ENCODE peak calls at places on chromosomes 2 and 18, in four cellular contexts. D is H1, A is A549, W is HepG2. B is an unnamed sample.

GRCh38 chr2:172442072-172442895 is 14.9 kb downstream of the ITGA6 start:
- DNase-seq in D (no peak), A (peak), W (peak), B (no peak)

GRCh38 chr2:54615832-54616534 is 107.5 kb upstream of the EML6 start:
- DNase-seq in D (no peak), A (no peak), W (no peak), B (no peak)

GRCh38 chr2:151423760-151424159 is 14.1 kb downstream of the RIF1 start:
- DNase-seq in D (no peak), A (no peak), W (no peak), B (no peak)

GRCh38 chr2:23385748-23386421 is 906 bp downstream of the KLHL29 start:
- DNase-seq in D (no peak), A (peak), W (no peak), B (no peak)

GRCh38 chr18:59429608-59430007 is 70.5 kb upstream of the LMAN1 start:
- DNase-seq in D (no peak), A (no peak), W (no peak), B (no peak)

GRCh38 chr2:33340265-33340664 is 136.2 kb upstream of the RASGRP3 start:
- DNase-seq in D (no peak), A (no peak), W (no peak), B (no peak)

GRCh38 chr2:26196683-26197418 is 24.0 kb downstream of the GAREM2 start:
- DNase-seq in D (no peak), A (no peak), W (no peak), B (no peak)

GRCh38 chr18:23228102-23229051 is 93.1 kb downstream of the CABLES1 start:
- DNase-seq in D (no peak), A (no peak), W (no peak), B (no peak)

GRCh38 chr2:230181245-230181644 is 38.5 kb downstream of the SP110 start:
- DNase-seq in D (no peak), A (no peak), W (no peak), B (no peak)

GRCh38 chr2:46521215-46521683 is 41.9 kb downstream of the TMEM247 start:
- DNase-seq in D (no peak), A (no peak), W (no peak), B (no peak)

GRCh38 chr2:218691234-218691633 is 19.3 kb downstream of the STK36 start:
- DNase-seq in D (no peak), A (no peak), W (no peak), B (no peak)

GRCh38 chr18:66640431-66640830 is 36.5 kb upstream of the CDH19 start:
- DNase-seq in D (no peak), A (no peak), W (no peak), B (no peak)

GRCh38 chr2:98347298-98348065 is 1.2 kb downstream of the CNGA3 start:
- DNase-seq in D (no peak), A (no peak), W (no peak), B (no peak)

GRCh38 chr2:222866358-222866960 is 5.6 kb downstream of the ACSL3 start:
- DNase-seq in D (no peak), A (no peak), W (peak), B (no peak)

GRCh38 chr2:16664052-16664731 is 1.4 kb downstream of the CYRIA start:
- DNase-seq in D (no peak), A (no peak), W (no peak), B (no peak)

GRCh38 chr2:15391771-15392170 is 169.4 kb downstream of the NBAS start:
- DNase-seq in D (no peak), A (no peak), W (no peak), B (no peak)

GRCh38 chr2:88350641-88351601 is 101.6 kb downstream of the FOXI3 start:
- DNase-seq in D (no peak), A (peak), W (peak), B (peak)

GRCh38 chr18:46497129-46497528 is 159.9 kb downstream of the LOXHD1 start:
- DNase-seq in D (no peak), A (no peak), W (peak), B (peak)

GRCh38 chr18:74577019-74577418 is 20.7 kb upstream of the ZNF407 start:
- DNase-seq in D (no peak), A (no peak), W (no peak), B (no peak)

GRCh38 chr2:169584005-169584877 is at the start of gene PPIG:
- DNase-seq in D (peak), A (peak), W (peak), B (peak)

GRCh38 chr2:141393214-141393545 is 737.6 kb downstream of the LRP1B start:
- DNase-seq in D (no peak), A (no peak), W (no peak), B (no peak)

GRCh38 chr2:184597571-184597980 is 753 bp upstream of the ZNF804A start:
- DNase-seq in D (peak), A (no peak), W (no peak), B (no peak)

GRCh38 chr2:88443353-88443938 is 9.0 kb downstream of the FOXI3 start:
- DNase-seq in D (no peak), A (no peak), W (no peak), B (no peak)

GRCh38 chr2:6866239-6866745 is 585 bp upstream of the CMPK2 start:
- DNase-seq in D (no peak), A (peak), W (peak), B (peak)

GRCh38 chr2:48755473-48755872 is at the start of gene LHCGR:
- DNase-seq in D (no peak), A (no peak), W (no peak), B (no peak)

GRCh38 chr2:37026050-37026449 is 58.1 kb downstream of the HEATR5B start:
- DNase-seq in D (peak), A (no peak), W (peak), B (peak)

GRCh38 chr2:174465327-174465726 is 21.5 kb downstream of the GPR155 start:
- DNase-seq in D (no peak), A (no peak), W (peak), B (no peak)
- TF ChIP-seq PHF8 in D (no peak), A (no peak), W (no peak), B (no peak)

DNA sequence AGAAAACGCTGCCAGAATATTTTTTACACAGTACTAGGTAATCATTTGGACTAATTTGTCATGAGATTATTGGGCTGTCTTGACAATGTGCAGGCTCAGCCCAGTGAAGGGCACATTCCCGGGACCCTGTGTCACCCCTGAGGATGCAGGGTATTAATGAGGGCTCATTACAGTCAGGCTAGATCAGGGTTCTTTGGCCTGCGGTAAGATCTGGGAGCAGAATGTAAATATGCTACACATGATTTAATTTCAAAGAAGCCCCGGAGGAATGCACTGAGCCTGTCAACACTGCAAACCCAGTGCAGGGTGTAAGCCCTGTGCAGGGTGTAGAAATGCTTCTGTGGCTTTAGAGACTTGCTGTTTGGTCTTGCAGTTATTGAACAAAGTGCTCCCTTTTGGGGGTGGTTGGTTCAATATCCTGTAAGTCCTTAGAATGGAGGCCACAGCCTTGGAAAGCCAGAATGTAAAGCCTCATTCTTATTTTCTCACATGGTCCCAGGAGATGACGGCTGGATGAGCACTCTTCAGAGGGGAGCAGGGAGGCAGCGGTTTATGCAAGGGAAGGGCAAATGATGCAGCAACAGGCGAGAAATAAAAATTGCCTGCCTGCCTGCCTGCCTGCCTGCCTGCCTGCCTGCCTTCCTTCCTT is 148.6 kb downstream of the VAPA start:
- DNase-seq in D (no peak), A (no peak), W (no peak), B (no peak)
- TF ChIP-seq PHF8 in D (no peak), A (no peak), W (no peak), B (no peak)

DNA sequence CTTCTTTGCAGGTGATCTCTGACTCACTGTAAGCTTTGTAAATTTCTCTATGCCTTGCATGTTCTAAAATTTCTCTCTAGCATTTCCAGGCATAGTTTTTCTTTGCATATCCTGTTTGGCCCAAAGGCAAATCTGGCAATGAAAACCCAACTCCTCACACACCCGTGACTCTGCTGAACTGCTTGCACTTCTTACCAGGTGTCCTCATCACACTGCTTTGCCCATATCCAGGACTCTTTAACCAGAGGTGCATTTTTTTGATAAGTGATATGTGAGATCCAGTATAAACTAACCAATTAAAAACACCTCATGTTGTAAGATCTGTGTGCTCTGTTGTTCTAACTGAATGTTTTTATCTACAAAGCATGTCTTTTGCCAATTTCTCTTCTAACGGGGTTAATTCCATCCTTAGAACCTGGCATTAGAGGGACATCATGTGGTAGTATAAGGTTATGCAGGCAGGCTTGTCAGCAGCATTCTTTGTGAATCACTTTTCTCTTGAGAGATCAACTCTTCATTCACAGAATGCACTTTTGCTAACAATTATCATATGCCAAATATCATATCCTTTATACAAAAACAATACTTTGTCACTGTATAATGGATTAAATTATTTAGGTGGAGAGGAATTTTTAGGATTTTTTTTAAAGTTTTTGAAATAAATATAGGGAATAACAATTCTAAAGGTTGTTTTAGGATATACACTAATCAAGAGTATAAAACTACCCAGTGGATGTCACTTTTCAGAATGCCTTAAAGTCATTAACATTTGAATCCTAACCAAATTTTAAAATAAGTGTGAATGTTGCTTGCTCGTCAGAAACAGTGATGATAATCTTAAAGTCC is 20.8 kb upstream of the TMX3 start:
- DNase-seq in D (no peak), A (peak), W (peak), B (peak)
- TF ChIP-seq PHF8 in D (no peak), A (no peak), W (no peak), B (no peak)

GRCh38 chr2:108928660-108929377 is 60.2 kb downstream of the EDAR start:
- DNase-seq in D (no peak), A (no peak), W (no peak), B (no peak)

GRCh38 chr2:108926561-108927380 is 62.2 kb downstream of the EDAR start:
- DNase-seq in D (no peak), A (no peak), W (no peak), B (no peak)

GRCh38 chr2:108929896-108930425 is 59.1 kb downstream of the EDAR start:
- DNase-seq in D (no peak), A (no peak), W (no peak), B (no peak)

GRCh38 chr2:108927405-108927804 is 61.6 kb downstream of the EDAR start:
- DNase-seq in D (no peak), A (no peak), W (no peak), B (no peak)

GRCh38 chr2:108927936-108928659 is 60.9 kb downstream of the EDAR start:
- DNase-seq in D (no peak), A (peak), W (peak), B (peak)
- TF ChIP-seq PHF8 in D (no peak), A (no peak), W (no peak), B (no peak)

GRCh38 chr2:162113771-162114168 is 38.3 kb downstream of the GCG start:
- DNase-seq in D (no peak), A (no peak), W (peak), B (no peak)
- TF ChIP-seq PHF8 in D (no peak), A (no peak), W (no peak), B (no peak)

GRCh38 chr2:10243926-10244270 is 58.8 kb upstream of the HPCAL1 start:
- DNase-seq in D (no peak), A (no peak), W (no peak), B (no peak)

GRCh38 chr2:10242998-10243925 is 59.4 kb upstream of the HPCAL1 start:
- DNase-seq in D (no peak), A (no peak), W (no peak), B (no peak)

GRCh38 chr2:10245021-10245420 is 57.7 kb upstream of the HPCAL1 start:
- DNase-seq in D (no peak), A (no peak), W (no peak), B (no peak)

GRCh38 chr2:10246370-10246769 is 56.3 kb upstream of the HPCAL1 start:
- DNase-seq in D (no peak), A (no peak), W (no peak), B (no peak)

GRCh38 chr2:10245661-10246060 is 57.0 kb upstream of the HPCAL1 start:
- DNase-seq in D (no peak), A (no peak), W (no peak), B (no peak)
- TF ChIP-seq PHF8 in D (no peak), A (no peak), W (no peak), B (no peak)

DNA sequence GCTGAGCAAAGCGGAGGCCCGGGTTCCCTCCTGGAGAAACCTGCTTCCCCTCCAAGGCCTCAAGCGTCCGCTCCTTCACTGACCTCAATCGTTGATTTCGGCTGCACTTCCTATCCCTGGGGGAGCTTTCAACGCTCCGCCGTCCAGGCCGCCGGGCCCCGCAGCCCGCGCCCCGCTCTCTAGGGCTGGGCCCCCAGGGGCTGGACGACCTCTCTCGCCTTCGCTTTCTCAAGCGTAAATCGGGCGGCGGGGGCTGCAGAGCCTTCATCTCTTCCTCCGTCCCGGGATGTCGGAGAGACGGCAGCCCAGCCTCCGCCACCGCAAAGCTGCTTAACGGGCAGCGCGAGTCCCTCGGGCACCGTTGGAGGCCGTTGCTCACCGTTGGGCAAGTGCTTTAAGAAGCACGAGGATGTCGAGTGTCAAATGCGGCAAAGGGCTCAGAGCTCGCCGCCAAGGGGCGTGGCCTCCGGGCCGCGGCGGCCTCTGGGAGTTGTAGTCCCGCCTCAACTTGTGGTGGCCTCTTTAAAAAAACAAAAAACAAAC is 8.5 kb downstream of the HES6 start:
- DNase-seq in D (no peak), A (no peak), W (no peak), B (peak)
- TF ChIP-seq PHF8 in D (no peak), A (no peak), W (no peak), B (peak)

B was measured in K562.